ENCODE peak calls at places on chromosomes 7 and 10, in ten cellular contexts. O is neuronal stem cell; E is NAMALWA; G is RWPE1; N is T-helper 1 cell; B is stromal cell of bone marrow; F is AG08396; I is stimulated activated CD4-positive, alpha-beta T cell treated with anti-CD3 and anti-CD28 coated beads, Interleukin-15, amount 100 ng/mL, for 24 hours; Q is AG08395; A is HTR-8/SVneo. R is an unnamed sample.

GRCh38 chr7:2633538-2634264 is 1.9 kb downstream of the TTYH3 start:
- DNase-seq in F (peak; percentile 89), I (peak; percentile 63), G (peak; percentile 70), B (peak; percentile 81), N (no peak), O (no peak), Q (peak; percentile 86), E (peak; percentile 45), A (peak; percentile 90), R (peak; percentile 6)

GRCh38 chr7:99728615-99729014 is 6.4 kb downstream of the CYP3A7 start:
- DNase-seq in E (no peak), G (no peak), B (no peak), O (no peak), A (no peak), F (no peak), Q (no peak), I (no peak), N (no peak), R (no peak)

GRCh38 chr10:70477661-70478162 is 855 bp upstream of the PALD1 start:
- DNase-seq in Q (no peak), A (no peak), O (no peak), N (peak; percentile 72), F (no peak), B (no peak), I (peak; percentile 84), G (peak; percentile 87), E (peak; percentile 35), R (peak; percentile 44)

GRCh38 chr7:100435401-100436304 is 644 bp downstream of the PPP1R35 start:
- DNase-seq in I (peak; percentile 62), G (peak; percentile 53), Q (no peak), A (no peak), N (peak; percentile 35), B (no peak), E (peak; percentile 81), F (peak; percentile 50), O (no peak), R (peak; percentile 72)

GRCh38 chr7:51090411-51090810 is 226.2 kb downstream of the COBL start:
- DNase-seq in A (no peak), Q (no peak), E (no peak), I (no peak), B (peak; percentile 19), G (no peak), O (no peak), N (no peak), F (no peak), R (no peak)

GRCh38 chr10:5364365-5364764 is 401 bp upstream of the UCN3 start:
- DNase-seq in B (no peak), E (no peak), N (no peak), G (no peak), I (no peak), O (no peak), F (no peak), Q (no peak), A (no peak), R (no peak)

GRCh38 chr7:46742608-46743000 is 821.5 kb upstream of the IGFBP3 start:
- DNase-seq in E (no peak), N (no peak), B (no peak), O (no peak), F (no peak), A (no peak), I (no peak), G (no peak), Q (no peak), R (no peak)

GRCh38 chr7:75951506-75951905 is 36.6 kb downstream of the POR start:
- DNase-seq in B (peak; percentile 62), F (peak; percentile 81), Q (peak; percentile 77), A (no peak), O (no peak), I (no peak), G (no peak), N (no peak), E (no peak), R (no peak)

GRCh38 chr7:149615690-149616270 is 118.2 kb upstream of the ZNF746 start:
- DNase-seq in N (no peak), G (no peak), F (no peak), A (no peak), I (no peak), O (no peak), B (no peak), Q (no peak), E (no peak), R (no peak)

GRCh38 chr7:26861050-26861449 is 3.3 kb downstream of the SKAP2 start:
- DNase-seq in N (no peak), B (no peak), Q (no peak), A (no peak), I (no peak), O (no peak), F (no peak), G (no peak), E (no peak), R (peak; percentile 3)

GRCh38 chr10:98431016-98431415 is 15.7 kb downstream of the HPS1 start:
- DNase-seq in E (no peak), O (no peak), I (no peak), G (no peak), N (no peak), A (no peak), B (no peak), Q (no peak), F (no peak), R (no peak)

GRCh38 chr10:70494536-70494935 is 16.0 kb downstream of the PALD1 start:
- DNase-seq in N (no peak), G (no peak), O (no peak), F (no peak), B (no peak), I (peak; percentile 75), E (no peak), Q (peak; percentile 52), A (no peak), R (no peak)

R was measured in OCI-M1.